ENCODE peak calls at places on chromosomes 5 and 9, in ten cellular contexts. One of them, this sample, is unnamed.

GRCh38 chr5:132020568-132021339 is 9.3 kb upstream of the ACSL6 start:
- DNase-seq in CD8-positive, alpha-beta memory T cell: no peak
- DNase-seq in A549: no peak
- DNase-seq in psoas muscle: no peak
- DNase-seq in SJSA1: no peak
- DNase-seq in stomach: no peak
- DNase-seq in spleen: peak; percentile 58
- DNase-seq in pancreas: peak; percentile 2
- DNase-seq in ascending aorta: peak; percentile 39
- DNase-seq in heart left ventricle: no peak
- DNase-seq in this sample: no peak

GRCh38 chr9:37683531-37684371 is 33.0 kb downstream of the FRMPD1 start:
- DNase-seq in stomach: no peak
- DNase-seq in pancreas: no peak
- DNase-seq in ascending aorta: no peak
- DNase-seq in spleen: no peak
- DNase-seq in SJSA1: no peak
- DNase-seq in CD8-positive, alpha-beta memory T cell: no peak
- DNase-seq in psoas muscle: no peak
- DNase-seq in A549: no peak
- DNase-seq in heart left ventricle: no peak
- DNase-seq in this sample: no peak

GRCh38 chr5:108686676-108687075 is 61.0 kb upstream of the FER start:
- DNase-seq in ascending aorta: no peak
- DNase-seq in CD8-positive, alpha-beta memory T cell: no peak
- DNase-seq in A549: no peak
- DNase-seq in psoas muscle: no peak
- DNase-seq in spleen: no peak
- DNase-seq in stomach: no peak
- DNase-seq in pancreas: no peak
- DNase-seq in SJSA1: no peak
- DNase-seq in heart left ventricle: no peak
- DNase-seq in this sample: no peak

GRCh38 chr5:14464661-14465060 is 116.9 kb upstream of the OTULINL start:
- DNase-seq in CD8-positive, alpha-beta memory T cell: no peak
- DNase-seq in SJSA1: no peak
- DNase-seq in heart left ventricle: no peak
- DNase-seq in A549: no peak
- DNase-seq in psoas muscle: no peak
- DNase-seq in spleen: no peak
- DNase-seq in stomach: no peak
- DNase-seq in ascending aorta: no peak
- DNase-seq in pancreas: no peak
- DNase-seq in this sample: no peak

GRCh38 chr9:758147-758546 is 83.3 kb upstream of the DMRT1 start:
- DNase-seq in SJSA1: no peak
- DNase-seq in spleen: no peak
- DNase-seq in CD8-positive, alpha-beta memory T cell: no peak
- DNase-seq in stomach: no peak
- DNase-seq in heart left ventricle: no peak
- DNase-seq in ascending aorta: peak; percentile 54
- DNase-seq in pancreas: no peak
- DNase-seq in psoas muscle: no peak
- DNase-seq in A549: no peak
- DNase-seq in this sample: no peak

GRCh38 chr5:102049517-102049916 is 246.6 kb downstream of the SLCO4C1 start:
- DNase-seq in A549: no peak
- DNase-seq in ascending aorta: no peak
- DNase-seq in SJSA1: no peak
- DNase-seq in CD8-positive, alpha-beta memory T cell: no peak
- DNase-seq in spleen: no peak
- DNase-seq in psoas muscle: no peak
- DNase-seq in stomach: no peak
- DNase-seq in heart left ventricle: no peak
- DNase-seq in pancreas: no peak
- DNase-seq in this sample: no peak

GRCh38 chr9:128153117-128153946 is 4.1 kb downstream of the LCN2 start:
- DNase-seq in pancreas: no peak
- DNase-seq in A549: no peak
- DNase-seq in spleen: peak; percentile 61
- DNase-seq in SJSA1: no peak
- DNase-seq in stomach: no peak
- DNase-seq in ascending aorta: no peak
- DNase-seq in CD8-positive, alpha-beta memory T cell: no peak
- DNase-seq in heart left ventricle: no peak
- DNase-seq in psoas muscle: no peak
- DNase-seq in this sample: no peak

GRCh38 chr9:34654317-34655083 is 2.5 kb downstream of the IL11RA start:
- DNase-seq in SJSA1: no peak
- DNase-seq in A549: no peak
- DNase-seq in stomach: peak; percentile 46
- DNase-seq in CD8-positive, alpha-beta memory T cell: no peak
- DNase-seq in pancreas: peak; percentile 71
- DNase-seq in spleen: peak; percentile 73
- DNase-seq in psoas muscle: peak; percentile 80
- DNase-seq in ascending aorta: peak; percentile 89
- DNase-seq in heart left ventricle: peak; percentile 88
- DNase-seq in this sample: no peak

GRCh38 chr5:129971684-129972083 is 67.4 kb downstream of the CHSY3 start:
- DNase-seq in stomach: no peak
- DNase-seq in pancreas: no peak
- DNase-seq in A549: no peak
- DNase-seq in ascending aorta: no peak
- DNase-seq in spleen: no peak
- DNase-seq in SJSA1: no peak
- DNase-seq in psoas muscle: no peak
- DNase-seq in heart left ventricle: no peak
- DNase-seq in CD8-positive, alpha-beta memory T cell: no peak
- DNase-seq in this sample: no peak

GRCh38 chr5:77845273-77845646 is 69.1 kb upstream of the TBCA start:
- DNase-seq in pancreas: no peak
- DNase-seq in heart left ventricle: no peak
- DNase-seq in stomach: no peak
- DNase-seq in ascending aorta: no peak
- DNase-seq in A549: no peak
- DNase-seq in CD8-positive, alpha-beta memory T cell: no peak
- DNase-seq in SJSA1: no peak
- DNase-seq in psoas muscle: no peak
- DNase-seq in spleen: no peak
- DNase-seq in this sample: no peak

GRCh38 chr9:70412678-70413426 is 1.6 kb downstream of the KLF9 start:
- DNase-seq in stomach: peak; percentile 85
- DNase-seq in ascending aorta: peak; percentile 92
- DNase-seq in SJSA1: peak; percentile 74
- DNase-seq in A549: peak; percentile 53
- DNase-seq in CD8-positive, alpha-beta memory T cell: peak; percentile 46
- DNase-seq in psoas muscle: peak; percentile 90
- DNase-seq in spleen: peak; percentile 93
- DNase-seq in heart left ventricle: peak; percentile 95
- DNase-seq in pancreas: peak; percentile 90
- DNase-seq in this sample: peak; percentile 77
- H3K4me1 ChIP-seq in stomach: peaks cover 31% of the 10 kb centered on the region
- H3K4me1 ChIP-seq in ascending aorta: peaks cover 43% of the 10 kb centered on the region
- H3K4me1 ChIP-seq in SJSA1: peaks cover 31% of the 10 kb centered on the region
- H3K4me1 ChIP-seq in A549: peaks cover 12% of the 10 kb centered on the region
- H3K4me1 ChIP-seq in CD8-positive, alpha-beta memory T cell: peaks cover 40% of the 10 kb centered on the region
- H3K4me1 ChIP-seq in psoas muscle: peaks cover 52% of the 10 kb centered on the region
- H3K4me1 ChIP-seq in spleen: peaks cover 72% of the 10 kb centered on the region
- H3K4me1 ChIP-seq in heart left ventricle: peaks cover 26% of the 10 kb centered on the region
- H3K4me1 ChIP-seq in pancreas: peaks cover 28% of the 10 kb centered on the region
- H3K4me1 ChIP-seq in this sample: peaks cover 29% of the 10 kb centered on the region

GRCh38 chr9:137273095-137273490 is 4.4 kb upstream of the TOR4A start:
- DNase-seq in stomach: no peak
- DNase-seq in spleen: no peak
- DNase-seq in pancreas: peak; percentile 22
- DNase-seq in heart left ventricle: no peak
- DNase-seq in psoas muscle: no peak
- DNase-seq in SJSA1: no peak
- DNase-seq in CD8-positive, alpha-beta memory T cell: no peak
- DNase-seq in ascending aorta: no peak
- DNase-seq in A549: no peak
- DNase-seq in this sample: no peak

GRCh38 chr9:137271696-137272076 is 5.8 kb upstream of the TOR4A start:
- DNase-seq in psoas muscle: no peak
- DNase-seq in spleen: peak; percentile 64
- DNase-seq in pancreas: no peak
- DNase-seq in heart left ventricle: no peak
- DNase-seq in A549: no peak
- DNase-seq in ascending aorta: no peak
- DNase-seq in CD8-positive, alpha-beta memory T cell: no peak
- DNase-seq in SJSA1: no peak
- DNase-seq in stomach: no peak
- DNase-seq in this sample: no peak

GRCh38 chr9:137275203-137275936 is 2.2 kb upstream of the TOR4A start:
- DNase-seq in A549: no peak
- DNase-seq in CD8-positive, alpha-beta memory T cell: no peak
- DNase-seq in spleen: peak; percentile 75
- DNase-seq in pancreas: no peak
- DNase-seq in SJSA1: no peak
- DNase-seq in stomach: no peak
- DNase-seq in heart left ventricle: no peak
- DNase-seq in psoas muscle: no peak
- DNase-seq in ascending aorta: no peak
- DNase-seq in this sample: no peak

GRCh38 chr9:137272241-137273094 is 5.1 kb upstream of the TOR4A start:
- DNase-seq in pancreas: no peak
- DNase-seq in stomach: no peak
- DNase-seq in ascending aorta: no peak
- DNase-seq in psoas muscle: peak; percentile 11
- DNase-seq in spleen: peak; percentile 73
- DNase-seq in heart left ventricle: no peak
- DNase-seq in CD8-positive, alpha-beta memory T cell: no peak
- DNase-seq in SJSA1: no peak
- DNase-seq in A549: no peak
- DNase-seq in this sample: no peak

DNA sequence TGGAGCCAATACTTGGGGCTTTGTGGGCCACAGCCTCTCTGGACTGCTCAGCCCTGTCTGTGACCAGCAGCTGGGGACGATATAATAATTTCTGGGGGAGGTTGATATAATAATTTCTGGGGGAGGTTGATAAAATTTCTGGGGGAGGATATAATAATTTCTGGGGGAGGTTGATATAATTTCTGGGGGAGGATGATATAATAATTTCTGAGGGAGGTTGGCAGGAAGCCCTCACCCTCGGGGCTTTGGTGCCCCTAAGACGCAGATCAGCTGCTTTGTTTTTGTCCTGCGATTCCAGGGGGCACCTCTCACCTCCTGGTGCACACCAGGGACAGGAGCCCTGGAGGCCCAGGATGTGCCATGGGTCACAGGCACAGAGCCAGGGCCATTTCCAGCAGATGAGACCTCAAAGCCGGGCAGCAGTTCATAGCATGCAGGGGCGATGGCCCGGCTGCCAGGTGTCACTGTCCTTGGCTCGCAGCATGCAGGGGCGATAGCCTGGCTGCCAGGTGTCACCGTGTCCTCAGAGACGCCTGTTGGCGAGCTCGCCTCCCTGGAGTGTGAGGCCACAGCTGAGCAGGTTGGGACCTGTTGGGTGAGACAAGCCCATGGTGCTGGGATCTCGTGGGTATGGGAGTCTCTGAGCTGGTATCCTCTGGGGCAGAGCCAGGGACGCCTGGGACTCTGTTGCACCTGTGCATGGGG is 3.8 kb upstream of the TOR4A start:
- DNase-seq in ascending aorta: no peak
- DNase-seq in pancreas: no peak
- DNase-seq in stomach: peak; percentile 60
- DNase-seq in CD8-positive, alpha-beta memory T cell: no peak
- DNase-seq in spleen: peak; percentile 70
- DNase-seq in A549: no peak
- DNase-seq in SJSA1: no peak
- DNase-seq in psoas muscle: peak; percentile 11
- DNase-seq in heart left ventricle: no peak
- DNase-seq in this sample: no peak
- H3K4me1 ChIP-seq in ascending aorta: peaks cover 30% of the 10 kb centered on the region
- H3K4me1 ChIP-seq in pancreas: peaks cover 11% of the 10 kb centered on the region
- H3K4me1 ChIP-seq in stomach: peaks cover 64% of the 10 kb centered on the region
- H3K4me1 ChIP-seq in CD8-positive, alpha-beta memory T cell: peaks cover 25% of the 10 kb centered on the region
- H3K4me1 ChIP-seq in spleen: peaks cover 91% of the 10 kb centered on the region
- H3K4me1 ChIP-seq in A549: peaks cover 38% of the 10 kb centered on the region
- H3K4me1 ChIP-seq in SJSA1: peaks cover 23% of the 10 kb centered on the region
- H3K4me1 ChIP-seq in psoas muscle: peaks cover 31% of the 10 kb centered on the region
- H3K4me1 ChIP-seq in heart left ventricle: peaks cover 57% of the 10 kb centered on the region
- H3K4me1 ChIP-seq in this sample: peaks cover 14% of the 10 kb centered on the region

GRCh38 chr9:93949073-93949693 is 6.0 kb downstream of the BARX1 start:
- DNase-seq in heart left ventricle: no peak
- DNase-seq in pancreas: no peak
- DNase-seq in ascending aorta: no peak
- DNase-seq in psoas muscle: no peak
- DNase-seq in CD8-positive, alpha-beta memory T cell: no peak
- DNase-seq in A549: no peak
- DNase-seq in spleen: no peak
- DNase-seq in stomach: no peak
- DNase-seq in SJSA1: no peak
- DNase-seq in this sample: no peak
- H3K4me1 ChIP-seq in heart left ventricle: peaks cover 21% of the 10 kb centered on the region
- H3K4me1 ChIP-seq in pancreas: no peaks in the 10 kb centered on the region
- H3K4me1 ChIP-seq in ascending aorta: peaks cover 30% of the 10 kb centered on the region
- H3K4me1 ChIP-seq in psoas muscle: peaks cover 33% of the 10 kb centered on the region
- H3K4me1 ChIP-seq in CD8-positive, alpha-beta memory T cell: peaks cover 24% of the 10 kb centered on the region
- H3K4me1 ChIP-seq in A549: no peaks in the 10 kb centered on the region
- H3K4me1 ChIP-seq in spleen: peaks cover 82% of the 10 kb centered on the region
- H3K4me1 ChIP-seq in stomach: peaks cover 34% of the 10 kb centered on the region
- H3K4me1 ChIP-seq in SJSA1: no peaks in the 10 kb centered on the region
- H3K4me1 ChIP-seq in this sample: no peaks in the 10 kb centered on the region

DNA sequence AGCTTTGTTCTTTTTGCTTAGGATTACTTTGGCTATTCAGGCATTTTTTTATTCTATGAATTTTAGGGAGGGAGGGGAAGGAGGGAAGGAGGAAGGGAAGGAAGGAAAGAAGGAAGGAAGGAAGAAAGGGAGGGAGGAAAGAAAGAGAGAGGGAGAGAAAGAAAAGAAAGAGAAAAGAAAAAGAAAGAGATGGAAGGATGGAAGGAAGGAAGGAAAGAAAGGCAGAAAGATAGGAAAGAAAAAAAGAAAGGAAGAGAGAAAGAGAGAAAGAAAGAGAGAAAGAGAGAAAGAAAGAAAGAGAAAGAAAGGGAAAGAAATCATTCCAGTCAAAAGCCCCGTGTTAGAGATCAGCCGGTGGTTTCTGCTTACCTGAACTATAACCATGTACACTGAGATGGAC is 20.8 kb upstream of the NKD2 start:
- DNase-seq in spleen: no peak
- DNase-seq in heart left ventricle: no peak
- DNase-seq in SJSA1: no peak
- DNase-seq in A549: no peak
- DNase-seq in CD8-positive, alpha-beta memory T cell: no peak
- DNase-seq in pancreas: no peak
- DNase-seq in psoas muscle: no peak
- DNase-seq in stomach: no peak
- DNase-seq in ascending aorta: no peak
- DNase-seq in this sample: no peak
- H3K4me1 ChIP-seq in spleen: peaks cover 36% of the 10 kb centered on the region
- H3K4me1 ChIP-seq in heart left ventricle: peaks cover 12% of the 10 kb centered on the region
- H3K4me1 ChIP-seq in SJSA1: no peaks in the 10 kb centered on the region
- H3K4me1 ChIP-seq in A549: no peaks in the 10 kb centered on the region
- H3K4me1 ChIP-seq in CD8-positive, alpha-beta memory T cell: peaks cover 6% of the 10 kb centered on the region
- H3K4me1 ChIP-seq in pancreas: no peaks in the 10 kb centered on the region
- H3K4me1 ChIP-seq in psoas muscle: peaks cover 7% of the 10 kb centered on the region
- H3K4me1 ChIP-seq in stomach: no peaks in the 10 kb centered on the region
- H3K4me1 ChIP-seq in ascending aorta: no peaks in the 10 kb centered on the region
- H3K4me1 ChIP-seq in this sample: peaks cover 2% of the 10 kb centered on the region

GRCh38 chr9:2138646-2139045 is 123.5 kb downstream of the SMARCA2 start:
- DNase-seq in psoas muscle: no peak
- DNase-seq in ascending aorta: no peak
- DNase-seq in heart left ventricle: peak; percentile 41
- DNase-seq in SJSA1: no peak
- DNase-seq in pancreas: no peak
- DNase-seq in spleen: no peak
- DNase-seq in A549: no peak
- DNase-seq in stomach: no peak
- DNase-seq in CD8-positive, alpha-beta memory T cell: no peak
- DNase-seq in this sample: no peak
- H3K4me1 ChIP-seq in psoas muscle: peaks cover 34% of the 10 kb centered on the region
- H3K4me1 ChIP-seq in ascending aorta: no peaks in the 10 kb centered on the region
- H3K4me1 ChIP-seq in heart left ventricle: peaks cover 11% of the 10 kb centered on the region
- H3K4me1 ChIP-seq in SJSA1: no peaks in the 10 kb centered on the region
- H3K4me1 ChIP-seq in pancreas: peaks cover 8% of the 10 kb centered on the region
- H3K4me1 ChIP-seq in spleen: peaks cover 30% of the 10 kb centered on the region
- H3K4me1 ChIP-seq in A549: no peaks in the 10 kb centered on the region
- H3K4me1 ChIP-seq in stomach: no peaks in the 10 kb centered on the region
- H3K4me1 ChIP-seq in CD8-positive, alpha-beta memory T cell: no peaks in the 10 kb centered on the region
- H3K4me1 ChIP-seq in this sample: no peaks in the 10 kb centered on the region

This sample was measured in astrocyte.